ENCODE peak calls at places on chromosomes 12 and 14, in four cellular contexts. One of them, this sample, is unnamed.

GRCh38 chr14:73236157-73236556 is 1.1 kb upstream of the PAPLN start:
- DNase-seq in GM12865: no peak
- DNase-seq in anterior cingulate cortex: no peak
- DNase-seq in GM03348: no peak
- DNase-seq in this sample: no peak

GRCh38 chr12:109789649-109790048 is 43.5 kb downstream of the TRPV4 start:
- DNase-seq in GM12865: no peak
- DNase-seq in anterior cingulate cortex: no peak
- DNase-seq in GM03348: no peak
- DNase-seq in this sample: no peak

GRCh38 chr12:75890141-75890540 is 141.4 kb downstream of the PHLDA1 start:
- DNase-seq in GM12865: no peak
- DNase-seq in anterior cingulate cortex: no peak
- DNase-seq in GM03348: peak; percentile 31
- DNase-seq in this sample: no peak

GRCh38 chr14:67837011-67837624 is 17.5 kb downstream of the RAD51B start:
- DNase-seq in GM12865: peak; percentile 86
- DNase-seq in anterior cingulate cortex: no peak
- DNase-seq in GM03348: peak; percentile 59
- DNase-seq in this sample: no peak

GRCh38 chr14:71471604-71472003 is 460.6 kb upstream of the RGS6 start:
- DNase-seq in GM12865: no peak
- DNase-seq in anterior cingulate cortex: no peak
- DNase-seq in GM03348: no peak
- DNase-seq in this sample: no peak

GRCh38 chr12:82910246-82910893 is 223.7 kb downstream of the TMTC2 start:
- DNase-seq in GM12865: no peak
- DNase-seq in anterior cingulate cortex: no peak
- DNase-seq in GM03348: no peak
- DNase-seq in this sample: no peak

GRCh38 chr12:1473418-1473817 is 121.0 kb downstream of the FBXL14 start:
- DNase-seq in GM12865: no peak
- DNase-seq in anterior cingulate cortex: no peak
- DNase-seq in GM03348: no peak
- DNase-seq in this sample: no peak

GRCh38 chr14:53534841-53535240 is 381.7 kb upstream of the DDHD1 start:
- DNase-seq in GM12865: no peak
- DNase-seq in anterior cingulate cortex: no peak
- DNase-seq in GM03348: no peak
- DNase-seq in this sample: no peak

GRCh38 chr12:119808441-119808840 is 68.7 kb downstream of the CIT start:
- DNase-seq in GM12865: no peak
- DNase-seq in anterior cingulate cortex: no peak
- DNase-seq in GM03348: peak; percentile 36
- DNase-seq in this sample: no peak

GRCh38 chr14:22319526-22320352 is 269.3 kb downstream of the DAD1 start:
- DNase-seq in GM12865: peak; percentile 75
- DNase-seq in anterior cingulate cortex: peak; percentile 21
- DNase-seq in GM03348: peak; percentile 51
- DNase-seq in this sample: no peak

GRCh38 chr12:23694920-23695319 is 254.6 kb downstream of the SOX5 start:
- DNase-seq in GM12865: no peak
- DNase-seq in anterior cingulate cortex: no peak
- DNase-seq in GM03348: no peak
- DNase-seq in this sample: no peak

GRCh38 chr14:89029961-89030694 is 205.7 kb downstream of the TTC8 start:
- DNase-seq in GM12865: no peak
- DNase-seq in anterior cingulate cortex: no peak
- DNase-seq in GM03348: no peak
- DNase-seq in this sample: no peak

GRCh38 chr12:22190-22529 is 44.4 kb upstream of the IQSEC3 start:
- DNase-seq in GM12865: no peak
- DNase-seq in anterior cingulate cortex: no peak
- DNase-seq in GM03348: no peak
- DNase-seq in this sample: no peak

GRCh38 chr12:65536876-65537661 is 258.6 kb downstream of the MSRB3 start:
- DNase-seq in GM12865: peak; percentile 54
- DNase-seq in anterior cingulate cortex: no peak
- DNase-seq in GM03348: peak; percentile 88
- DNase-seq in this sample: peak; percentile 12

GRCh38 chr14:73465833-73466532 is 7.6 kb upstream of the NUMB start:
- DNase-seq in GM12865: no peak
- DNase-seq in anterior cingulate cortex: no peak
- DNase-seq in GM03348: no peak
- DNase-seq in this sample: no peak

GRCh38 chr14:61337893-61338292 is 16.5 kb downstream of the PRKCH start:
- DNase-seq in GM12865: peak; percentile 32
- DNase-seq in anterior cingulate cortex: no peak
- DNase-seq in GM03348: no peak
- DNase-seq in this sample: no peak

GRCh38 chr12:58465418-58465817 is 454.9 kb downstream of the LRIG3 start:
- DNase-seq in GM12865: no peak
- DNase-seq in anterior cingulate cortex: no peak
- DNase-seq in GM03348: peak; percentile 27
- DNase-seq in this sample: no peak

GRCh38 chr12:113065126-113066007 is 8.8 kb downstream of the DTX1 start:
- DNase-seq in GM12865: peak; percentile 29
- DNase-seq in anterior cingulate cortex: no peak
- DNase-seq in GM03348: peak; percentile 55
- DNase-seq in this sample: no peak

GRCh38 chr14:63633801-63634200 is 7.9 kb downstream of the WDR89 start:
- DNase-seq in GM12865: no peak
- DNase-seq in anterior cingulate cortex: no peak
- DNase-seq in GM03348: no peak
- DNase-seq in this sample: no peak

GRCh38 chr14:105884808-105885281 is 358.5 kb downstream of the TMEM121 start:
- DNase-seq in GM12865: no peak
- DNase-seq in anterior cingulate cortex: no peak
- DNase-seq in GM03348: no peak
- DNase-seq in this sample: no peak

GRCh38 chr12:5514016-5514415 is 82.1 kb downstream of the NTF3 start:
- DNase-seq in GM12865: no peak
- DNase-seq in anterior cingulate cortex: no peak
- DNase-seq in GM03348: no peak
- DNase-seq in this sample: no peak

GRCh38 chr14:30808576-30808975 is 65.8 kb upstream of the COCH start:
- DNase-seq in GM12865: no peak
- DNase-seq in anterior cingulate cortex: no peak
- DNase-seq in GM03348: no peak
- DNase-seq in this sample: no peak

GRCh38 chr14:105537580-105538474 is 11.4 kb downstream of the TMEM121 start:
- DNase-seq in GM12865: peak; percentile 54
- DNase-seq in anterior cingulate cortex: peak; percentile 28
- DNase-seq in GM03348: peak; percentile 89
- DNase-seq in this sample: no peak

GRCh38 chr12:6550294-6551062 is 5.4 kb downstream of the IFFO1 start:
- DNase-seq in GM12865: no peak
- DNase-seq in anterior cingulate cortex: no peak
- DNase-seq in GM03348: no peak
- DNase-seq in this sample: no peak

GRCh38 chr12:108647199-108647935 is 13.7 kb upstream of the SELPLG start:
- DNase-seq in GM12865: no peak
- DNase-seq in anterior cingulate cortex: no peak
- DNase-seq in GM03348: no peak
- DNase-seq in this sample: no peak

GRCh38 chr14:57822081-57822480 is 43.8 kb downstream of the SLC35F4 start:
- DNase-seq in GM12865: no peak
- DNase-seq in anterior cingulate cortex: no peak
- DNase-seq in GM03348: no peak
- DNase-seq in this sample: no peak

GRCh38 chr12:4843907-4844306 is 65.8 kb upstream of the KCNA1 start:
- DNase-seq in GM12865: no peak
- DNase-seq in anterior cingulate cortex: no peak
- DNase-seq in GM03348: no peak
- DNase-seq in this sample: no peak

GRCh38 chr14:86858591-86858990 is 1134.4 kb downstream of the GALC start:
- DNase-seq in GM12865: no peak
- DNase-seq in anterior cingulate cortex: no peak
- DNase-seq in GM03348: no peak
- DNase-seq in this sample: no peak

GRCh38 chr14:98819132-98819866 is 452.7 kb downstream of the BCL11B start:
- DNase-seq in GM12865: no peak
- DNase-seq in anterior cingulate cortex: no peak
- DNase-seq in GM03348: no peak
- DNase-seq in this sample: no peak

GRCh38 chr14:100872241-100872640 is 31.3 kb downstream of the RTL1 start:
- DNase-seq in GM12865: no peak
- DNase-seq in anterior cingulate cortex: no peak
- DNase-seq in GM03348: no peak
- DNase-seq in this sample: no peak

GRCh38 chr14:105944632-105945610 is 418.5 kb downstream of the TMEM121 start:
- DNase-seq in GM12865: peak; percentile 86
- DNase-seq in anterior cingulate cortex: peak; percentile 6
- DNase-seq in GM03348: no peak
- DNase-seq in this sample: no peak

GRCh38 chr12:46265734-46266133 is 3.1 kb downstream of the SLC38A1 start:
- DNase-seq in GM12865: peak; percentile 36
- DNase-seq in anterior cingulate cortex: no peak
- DNase-seq in GM03348: no peak
- DNase-seq in this sample: no peak

GRCh38 chr12:6534914-6535696 is 788 bp downstream of the GAPDH start:
- DNase-seq in GM12865: peak; percentile 80
- DNase-seq in anterior cingulate cortex: peak; percentile 55
- DNase-seq in GM03348: peak; percentile 81
- DNase-seq in this sample: no peak

GRCh38 chr12:76551482-76551888 is 8.1 kb downstream of the OSBPL8 start:
- DNase-seq in GM12865: no peak
- DNase-seq in anterior cingulate cortex: no peak
- DNase-seq in GM03348: no peak
- DNase-seq in this sample: no peak

GRCh38 chr14:80049055-80049454 is 162.2 kb downstream of the DIO2 start:
- DNase-seq in GM12865: no peak
- DNase-seq in anterior cingulate cortex: no peak
- DNase-seq in GM03348: no peak
- DNase-seq in this sample: no peak

GRCh38 chr14:78933948-78934524 is 763.9 kb downstream of the NRXN3 start:
- DNase-seq in GM12865: peak; percentile 45
- DNase-seq in anterior cingulate cortex: no peak
- DNase-seq in GM03348: peak; percentile 51
- DNase-seq in this sample: no peak

GRCh38 chr12:109781668-109782321 is 51.4 kb downstream of the TRPV4 start:
- DNase-seq in GM12865: no peak
- DNase-seq in anterior cingulate cortex: no peak
- DNase-seq in GM03348: no peak
- DNase-seq in this sample: no peak

GRCh38 chr14:100830681-100831080 is 4.8 kb downstream of the MEG3 start:
- DNase-seq in GM12865: no peak
- DNase-seq in anterior cingulate cortex: no peak
- DNase-seq in GM03348: no peak
- DNase-seq in this sample: no peak

This sample was measured in GOT3.